ENCODE peak calls at places on chromosomes 7 and 10, in six cellular contexts. K is heart right ventricle, I is Daoy, V is lower leg skin, H is fibroblast of villous mesenchyme, A is A549. S is an unnamed sample.

GRCh38 chr10:69685802-69686585 is 55.9 kb downstream of the FAM241B start:
- DNase-seq in K (peak), I (no peak), V (peak), H (peak), A (no peak), S (peak)

GRCh38 chr7:8442295-8442813 is 8.9 kb downstream of the NXPH1 start:
- DNase-seq in K (no peak), I (no peak), V (no peak), H (no peak), A (no peak), S (no peak)

GRCh38 chr7:111756687-111757178 is 194.4 kb upstream of the IMMP2L start:
- DNase-seq in K (peak), I (peak), V (peak), H (peak), A (no peak), S (no peak)

GRCh38 chr10:69057261-69057950 is 30.5 kb upstream of the SRGN start:
- DNase-seq in K (peak), I (no peak), V (no peak), H (no peak), A (no peak), S (no peak)

GRCh38 chr7:123846217-123846891 is 1.4 kb downstream of the HYAL4 start:
- DNase-seq in K (no peak), I (peak), V (no peak), H (peak), A (no peak), S (peak)

GRCh38 chr10:3755440-3756359 is 29.3 kb downstream of the KLF6 start:
- DNase-seq in K (no peak), I (peak), V (peak), H (peak), A (no peak), S (no peak)

GRCh38 chr10:119772347-119772746 is 46.5 kb downstream of the INPP5F start:
- DNase-seq in K (no peak), I (no peak), V (no peak), H (peak), A (no peak), S (no peak)

GRCh38 chr7:122515404-122515803 is 183.5 kb downstream of the RNF133 start:
- DNase-seq in K (no peak), I (no peak), V (no peak), H (no peak), A (no peak), S (no peak)

GRCh38 chr10:120514035-120514620 is 57.1 kb downstream of the PLPP4 start:
- DNase-seq in K (peak), I (peak), V (no peak), H (peak), A (no peak), S (peak)

GRCh38 chr7:16811555-16811954 is 6.8 kb upstream of the AGR2 start:
- DNase-seq in K (no peak), I (no peak), V (no peak), H (peak), A (peak), S (peak)

GRCh38 chr7:111788426-111788825 is 226.1 kb upstream of the IMMP2L start:
- DNase-seq in K (no peak), I (no peak), V (no peak), H (peak), A (no peak), S (peak)

GRCh38 chr10:126397640-126398382 is 9.5 kb upstream of the ADAM12 start:
- DNase-seq in K (no peak), I (peak), V (no peak), H (peak), A (peak), S (peak)